ENCODE peak calls at places on chromosomes 4 and X, in five cellular contexts. One of them, this sample, is unnamed.

GRCh38 chr4:110876866-110877265 is 254.0 kb upstream of the PITX2 start:
- DNase-seq in SW 1271: no peak
- DNase-seq in A172: no peak
- DNase-seq in uterus: no peak
- DNase-seq in adrenal gland: no peak
- DNase-seq in this sample: no peak

GRCh38 chr4:88008133-88008621 is 742 bp downstream of the PKD2 start:
- DNase-seq in adrenal gland: peak
- DNase-seq in A172: no peak
- DNase-seq in SW 1271: peak
- DNase-seq in uterus: no peak
- DNase-seq in this sample: peak

GRCh38 chr4:70704333-70705145 is 16.2 kb downstream of the UTP3 start:
- DNase-seq in A172: peak
- DNase-seq in adrenal gland: peak
- DNase-seq in SW 1271: peak
- DNase-seq in uterus: peak
- DNase-seq in this sample: peak

GRCh38 chrX:99142745-99143144 is 1267.3 kb downstream of the PCDH19 start:
- DNase-seq in adrenal gland: no peak
- DNase-seq in SW 1271: no peak
- DNase-seq in A172: no peak
- DNase-seq in uterus: no peak
- DNase-seq in this sample: no peak

GRCh38 chrX:149248073-149248625 is 257.0 kb downstream of the IDS start:
- DNase-seq in adrenal gland: no peak
- DNase-seq in A172: no peak
- DNase-seq in uterus: no peak
- DNase-seq in SW 1271: no peak
- DNase-seq in this sample: no peak

GRCh38 chr4:126850286-126850685 is 782.5 kb upstream of the INTU start:
- DNase-seq in A172: peak
- DNase-seq in adrenal gland: no peak
- DNase-seq in uterus: no peak
- DNase-seq in SW 1271: peak
- DNase-seq in this sample: no peak

GRCh38 chr4:2914220-2915126 is 48.7 kb downstream of the NOP14 start:
- DNase-seq in A172: no peak
- DNase-seq in uterus: no peak
- DNase-seq in SW 1271: no peak
- DNase-seq in adrenal gland: no peak
- DNase-seq in this sample: no peak

GRCh38 chrX:15465896-15466651 is 27.1 kb downstream of the PIR start:
- DNase-seq in A172: no peak
- DNase-seq in uterus: no peak
- DNase-seq in SW 1271: no peak
- DNase-seq in adrenal gland: no peak
- DNase-seq in this sample: no peak

GRCh38 chr4:6221851-6222760 is 21.8 kb upstream of the JAKMIP1 start:
- DNase-seq in A172: no peak
- DNase-seq in adrenal gland: peak
- DNase-seq in SW 1271: no peak
- DNase-seq in uterus: no peak
- DNase-seq in this sample: peak

GRCh38 chrX:146238173-146238572 is 420.5 kb downstream of the SLITRK2 start:
- DNase-seq in A172: no peak
- DNase-seq in adrenal gland: no peak
- DNase-seq in SW 1271: no peak
- DNase-seq in uterus: no peak
- DNase-seq in this sample: no peak

GRCh38 chrX:39813631-39814246 is 284.0 kb downstream of the BCOR start:
- DNase-seq in adrenal gland: peak
- DNase-seq in SW 1271: no peak
- DNase-seq in A172: peak
- DNase-seq in uterus: peak
- DNase-seq in this sample: peak